ENCODE peak calls at places on chromosomes 13 and 19, in six cellular contexts. S is sigmoid colon, X is heart right ventricle, V is OCI-LY7, U is Panc1, B is PC-9. E is an unnamed sample. For H3K4me1, the result is how much of the 10 kb centered on the place peaks cover.

GRCh38 chr13:59016250-59016649 is 1147.5 kb downstream of the DIAPH3 start:
- DNase-seq in S (no peak), X (no peak), V (no peak), U (no peak), B (no peak), E (no peak)

GRCh38 chr13:24214528-24214927 is 54.0 kb downstream of the SPATA13 start:
- DNase-seq in S (no peak), X (no peak), V (peak), U (no peak), B (no peak), E (no peak)

GRCh38 chr19:19670070-19670551 is 1.5 kb downstream of the ZNF101 start:
- DNase-seq in S (no peak), X (no peak), V (no peak), U (no peak), B (no peak), E (no peak)

GRCh38 chr13:71464673-71465072 is 402.3 kb downstream of the DACH1 start:
- DNase-seq in S (no peak), X (peak), V (no peak), U (no peak), B (no peak), E (no peak)

GRCh38 chr19:51837145-51837544 is 42.2 kb downstream of the FPR3 start:
- DNase-seq in S (no peak), X (no peak), V (no peak), U (no peak), B (no peak), E (no peak)

GRCh38 chr19:45632468-45633196 is 6.6 kb downstream of the EML2 start:
- DNase-seq in S (peak), X (peak), V (peak), U (no peak), B (peak), E (no peak)

GRCh38 chr13:36807616-36808015 is 11.4 kb upstream of the RFXAP start:
- DNase-seq in S (no peak), X (no peak), V (no peak), U (no peak), B (peak), E (no peak)

GRCh38 chr19:55249841-55250240 is 9.0 kb downstream of the PPP6R1 start:
- DNase-seq in S (no peak), X (no peak), V (no peak), U (no peak), B (no peak), E (no peak)

GRCh38 chr13:45015300-45015699 is 26.0 kb downstream of the GPALPP1 start:
- DNase-seq in S (no peak), X (no peak), V (no peak), U (no peak), B (no peak), E (no peak)

GRCh38 chr13:21675095-21676007 is 4.5 kb downstream of the FGF9 start:
- DNase-seq in S (peak), X (peak), V (peak), U (no peak), B (no peak), E (no peak)

GRCh38 chr13:30551194-30551593 is 66.5 kb upstream of the USPL1 start:
- DNase-seq in S (no peak), X (no peak), V (peak), U (no peak), B (no peak), E (no peak)

GRCh38 chr13:40187836-40188591 is 478.4 kb downstream of the FOXO1 start:
- DNase-seq in S (no peak), X (no peak), V (no peak), U (no peak), B (no peak), E (no peak)

GRCh38 chr19:12015753-12016116 is 19.7 kb downstream of the ZNF433 start:
- DNase-seq in S (no peak), X (no peak), V (no peak), U (no peak), B (no peak), E (no peak)

GRCh38 chr19:38228491-38229439 is 4.7 kb upstream of the DPF1 start:
- DNase-seq in S (no peak), X (no peak), V (no peak), U (no peak), B (no peak), E (no peak)

GRCh38 chr13:109275848-109276247 is 510.5 kb downstream of the IRS2 start:
- DNase-seq in S (no peak), X (no peak), V (peak), U (no peak), B (no peak), E (no peak)

GRCh38 chr19:5128251-5128931 is 159.5 kb downstream of the KDM4B start:
- DNase-seq in S (peak), X (peak), V (no peak), U (no peak), B (no peak), E (no peak)

GRCh38 chr13:108227651-108228272 is 9.6 kb downstream of the ABHD13 start:
- DNase-seq in S (no peak), X (peak), V (peak), U (no peak), B (no peak), E (no peak)

GRCh38 chr13:20547479-20547908 is 19.5 kb upstream of the IFT88 start:
- DNase-seq in S (no peak), X (no peak), V (no peak), U (no peak), B (no peak), E (peak)

GRCh38 chr19:5893296-5893903 is 10.2 kb downstream of the NDUFA11 start:
- DNase-seq in S (no peak), X (no peak), V (no peak), U (no peak), B (no peak), E (no peak)

GRCh38 chr13:47621931-47622330 is 379.1 kb downstream of the SUCLA2 start:
- DNase-seq in S (no peak), X (no peak), V (no peak), U (no peak), B (no peak), E (no peak)

GRCh38 chr19:31668916-31669315 is 319.7 kb upstream of the TSHZ3 start:
- DNase-seq in S (no peak), X (no peak), V (no peak), U (no peak), B (no peak), E (no peak)

GRCh38 chr13:113046883-113047244 is 58.7 kb upstream of the F7 start:
- DNase-seq in S (no peak), X (no peak), V (no peak), U (no peak), B (no peak), E (no peak)

GRCh38 chr19:14566712-14567077 is 5.2 kb downstream of the NDUFB7 start:
- DNase-seq in S (no peak), X (no peak), V (no peak), U (no peak), B (no peak), E (no peak)

GRCh38 chr13:28000567-28000966 is 12.1 kb upstream of the URAD start:
- DNase-seq in S (no peak), X (no peak), V (no peak), U (no peak), B (no peak), E (no peak)

GRCh38 chr13:43379738-43380137 is 356.4 kb downstream of the DNAJC15 start:
- DNase-seq in S (no peak), X (no peak), V (no peak), U (no peak), B (no peak), E (no peak)

GRCh38 chr13:102870677-102871415 is 25.0 kb downstream of the ERCC5 start:
- DNase-seq in S (no peak), X (peak), V (peak), U (no peak), B (peak), E (peak)

GRCh38 chr13:49936085-49936942 is at the start of gene SPRYD7:
- DNase-seq in S (peak), X (peak), V (peak), U (peak), B (peak), E (peak)

GRCh38 chr13:46173656-46174055 is 8.3 kb downstream of the LCP1 start:
- DNase-seq in S (no peak), X (no peak), V (peak), U (no peak), B (no peak), E (no peak)

GRCh38 chr13:92804926-92805325 is 421.7 kb upstream of the GPC6 start:
- DNase-seq in S (no peak), X (no peak), V (no peak), U (no peak), B (no peak), E (no peak)

GRCh38 chr19:49616532-49616931 is 23.4 kb downstream of the RRAS start:
- DNase-seq in S (no peak), X (no peak), V (no peak), U (no peak), B (no peak), E (no peak)

GRCh38 chr13:42000836-42001235 is 39.9 kb upstream of the VWA8 start:
- DNase-seq in S (no peak), X (no peak), V (no peak), U (no peak), B (no peak), E (no peak)

GRCh38 chr13:86870388-86870966 is 800.7 kb upstream of the SLITRK5 start:
- DNase-seq in S (no peak), X (no peak), V (peak), U (no peak), B (no peak), E (no peak)

GRCh38 chr13:35879111-35879510 is 252.1 kb downstream of the DCLK1 start:
- DNase-seq in S (no peak), X (no peak), V (no peak), U (no peak), B (no peak), E (no peak)

GRCh38 chr19:39677931-39678889 is 22.5 kb downstream of the LGALS16 start:
- DNase-seq in S (no peak), X (no peak), V (no peak), U (peak), B (peak), E (no peak)

GRCh38 chr19:5627395-5627904 is 4.6 kb downstream of the SAFB start:
- DNase-seq in S (peak), X (peak), V (peak), U (no peak), B (no peak), E (peak)

GRCh38 chr13:41588899-41589298 is 131.5 kb downstream of the RGCC start:
- DNase-seq in S (no peak), X (no peak), V (no peak), U (peak), B (peak), E (no peak)

GRCh38 chr19:34713262-34713637 is 20.8 kb upstream of the ZNF181 start:
- DNase-seq in S (no peak), X (no peak), V (peak), U (no peak), B (no peak), E (no peak)

GRCh38 chr19:3171894-3172679 is 6.5 kb upstream of the S1PR4 start:
- DNase-seq in S (no peak), X (no peak), V (no peak), U (no peak), B (no peak), E (no peak)
- H3K4me1 ChIP-seq in S (under half), X (under half), V (under half), U (under half), B (under half), E (under half)

DNA sequence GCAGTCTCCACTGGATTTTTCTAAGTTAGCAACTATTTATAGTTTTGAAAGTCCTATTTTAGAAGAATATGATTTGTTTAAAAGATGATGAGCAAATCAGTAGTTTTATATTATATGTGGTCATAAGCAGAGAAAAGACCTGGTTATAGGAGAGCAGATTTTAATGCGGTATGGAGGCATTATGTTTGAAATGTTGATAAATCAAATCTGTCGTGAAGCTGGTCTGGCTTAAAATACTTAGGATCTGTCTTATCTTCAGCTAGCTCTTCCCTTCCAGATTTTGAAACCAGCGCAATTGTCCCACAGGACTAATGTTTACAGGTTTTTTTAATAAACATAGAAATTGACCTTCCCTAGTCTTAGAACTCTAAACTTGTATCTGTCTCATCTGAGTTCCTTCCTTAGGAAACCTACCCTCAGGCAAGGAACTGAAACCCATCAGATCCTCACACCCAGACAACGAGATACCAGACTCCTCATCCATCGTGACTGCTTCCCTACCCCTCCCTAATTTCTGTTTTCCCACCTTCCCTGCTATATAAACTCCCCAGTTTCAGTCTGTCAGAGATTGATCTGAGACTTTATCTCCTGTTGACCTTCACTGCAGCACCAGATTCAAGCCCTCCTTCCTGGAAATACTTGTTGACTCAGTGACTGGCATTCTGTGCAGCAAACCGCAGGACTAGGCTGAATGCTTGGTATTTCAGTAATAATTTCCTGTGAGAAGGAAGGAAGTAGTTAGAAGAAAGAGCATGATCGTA is 37.8 kb upstream of the CXCL17 start:
- DNase-seq in S (no peak), X (no peak), V (no peak), U (no peak), B (peak), E (no peak)
- H3K4me1 ChIP-seq in S (under half), X (under half), V (under half), U (under half), B (under half), E (under half)

GRCh38 chr19:41619018-41619571 is 7.8 kb downstream of the CEACAM4 start:
- DNase-seq in S (no peak), X (no peak), V (no peak), U (no peak), B (no peak), E (no peak)
- H3K4me1 ChIP-seq in S (under half), X (under half), V (under half), U (under half), B (under half), E (under half)

GRCh38 chr19:40798997-40799557 is at the start of gene EGLN2:
- DNase-seq in S (no peak), X (no peak), V (no peak), U (no peak), B (no peak), E (no peak)

GRCh38 chr19:40799558-40800338 is 757 bp downstream of the EGLN2 start:
- DNase-seq in S (peak), X (peak), V (peak), U (no peak), B (no peak), E (peak)

GRCh38 chr19:40800997-40801377 is 2.0 kb downstream of the EGLN2 start:
- DNase-seq in S (no peak), X (no peak), V (no peak), U (no peak), B (no peak), E (no peak)

GRCh38 chr19:40801449-40802299 is 2.7 kb downstream of the EGLN2 start:
- DNase-seq in S (no peak), X (no peak), V (no peak), U (no peak), B (no peak), E (no peak)

DNA sequence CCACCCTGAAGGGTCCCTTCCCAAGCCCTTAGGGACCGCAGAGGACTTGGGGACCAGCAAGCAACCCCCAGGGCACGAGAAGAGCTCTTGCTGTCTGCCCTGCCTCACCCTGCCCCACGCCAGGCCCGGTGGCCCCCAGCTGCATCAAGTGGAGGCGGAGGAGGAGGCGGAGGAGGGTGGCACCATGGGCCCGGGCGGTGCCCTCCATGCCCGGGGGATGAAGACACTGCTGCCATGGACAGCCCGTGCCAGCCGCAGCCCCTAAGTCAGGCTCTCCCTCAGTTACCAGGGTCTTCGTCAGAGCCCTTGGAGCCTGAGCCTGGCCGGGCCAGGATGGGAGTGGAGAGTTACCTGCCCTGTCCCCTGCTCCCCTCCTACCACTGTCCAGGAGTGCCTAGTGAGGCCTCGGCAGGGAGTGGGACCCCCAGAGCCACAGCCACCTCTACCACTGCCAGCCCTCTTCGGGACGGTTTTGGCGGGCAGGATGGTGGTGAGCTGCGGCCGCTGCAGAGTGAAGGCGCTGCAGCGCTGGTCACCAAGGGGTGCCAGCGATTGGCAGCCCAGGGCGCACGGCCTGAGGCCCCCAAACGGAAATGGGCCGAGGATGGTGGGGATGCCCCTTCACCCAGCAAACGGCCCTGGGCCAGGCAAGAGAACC is 1.5 kb downstream of the EGLN2 start:
- DNase-seq in S (no peak), X (no peak), V (no peak), U (no peak), B (no peak), E (no peak)
- H3K4me1 ChIP-seq in S (half or more), X (half or more), V (half or more), U (under half), B (under half), E (half or more)

E was measured in Peyer's patch.